ENCODE peak calls at places on chromosomes 2 and 18, in six cellular contexts. R, H, K, Z, C and Q are unnamed samples.

GRCh38 chr2:181275643-181276070 is 181.5 kb upstream of the ITGA4 start:
- DNase-seq in R (peak), K (no peak), Z (no peak), H (no peak), C (no peak), Q (no peak)

GRCh38 chr2:170747921-170748320 is 22.3 kb upstream of the ERICH2 start:
- DNase-seq in R (no peak), C (no peak), K (peak), Z (peak), H (no peak), Q (no peak)

GRCh38 chr2:11667866-11668637 is 1.9 kb downstream of the NTSR2 start:
- DNase-seq in Z (no peak), H (peak), C (no peak), R (no peak), K (no peak), Q (no peak)

GRCh38 chr2:88176352-88176952 is 6.3 kb downstream of the THNSL2 start:
- DNase-seq in Z (no peak), H (no peak), R (no peak), C (no peak), K (no peak), Q (peak)

GRCh38 chr18:63366270-63366990 is 576 bp downstream of the KDSR start:
- DNase-seq in R (peak), H (peak), K (peak), Z (peak), C (peak), Q (peak)

GRCh38 chr2:207561386-207562080 is 31.8 kb downstream of the CREB1 start:
- DNase-seq in R (no peak), H (no peak), Z (no peak), K (no peak), C (peak), Q (no peak)

GRCh38 chr18:62329676-62330454 is 4.8 kb downstream of the TNFRSF11A start:
- DNase-seq in K (peak), C (no peak), Z (peak), R (peak), H (no peak), Q (no peak)

GRCh38 chr2:228838819-228839218 is 432.3 kb downstream of the PID1 start:
- DNase-seq in Z (no peak), K (no peak), C (no peak), R (no peak), H (no peak), Q (no peak)

GRCh38 chr2:221390846-221391245 is 181.3 kb downstream of the EPHA4 start:
- DNase-seq in C (no peak), H (no peak), K (no peak), R (no peak), Z (no peak), Q (no peak)

GRCh38 chr2:28626891-28627421 is 124.7 kb upstream of the PPP1CB start:
- DNase-seq in K (no peak), C (no peak), H (no peak), Z (no peak), R (no peak), Q (no peak)

GRCh38 chr18:31566576-31567306 is 24.9 kb upstream of the TTR start:
- DNase-seq in Z (no peak), H (no peak), C (no peak), K (peak), R (no peak), Q (no peak)

GRCh38 chr2:174682578-174683391 is 81.5 kb downstream of the CHRNA1 start:
- DNase-seq in R (peak), Z (peak), H (peak), C (peak), K (peak), Q (peak)

GRCh38 chr2:86147793-86148192 is 41.8 kb downstream of the PTCD3 start:
- DNase-seq in Z (no peak), C (no peak), K (no peak), R (no peak), H (no peak), Q (no peak)

GRCh38 chr2:235106874-235107639 is 155.2 kb downstream of the SH3BP4 start:
- DNase-seq in C (peak), Z (peak), R (no peak), H (peak), K (peak), Q (peak)

GRCh38 chr2:239303711-239304532 is 96.9 kb downstream of the HDAC4 start:
- DNase-seq in K (no peak), R (no peak), Z (no peak), H (peak), C (no peak), Q (peak)

GRCh38 chr2:172086349-172087190 is 1.3 kb downstream of the DLX1 start:
- DNase-seq in H (peak), Z (no peak), R (peak), C (no peak), K (no peak), Q (no peak)

GRCh38 chr2:120444691-120445240 is 98.8 kb downstream of the INHBB start:
- DNase-seq in H (no peak), C (no peak), Z (no peak), K (no peak), R (no peak), Q (no peak)

GRCh38 chr18:37450434-37451133 is 115.0 kb downstream of the CELF4 start:
- DNase-seq in C (no peak), Z (no peak), K (no peak), R (no peak), H (peak), Q (peak)

GRCh38 chr2:54208364-54209240 is 47.4 kb downstream of the TSPYL6 start:
- DNase-seq in C (no peak), Z (no peak), H (no peak), K (no peak), R (no peak), Q (no peak)

GRCh38 chr18:79599503-79599931 is 80.1 kb upstream of the CTDP1 start:
- DNase-seq in K (no peak), H (no peak), R (no peak), Z (no peak), C (peak), Q (no peak)

GRCh38 chr2:153858250-153858649 is 13.5 kb upstream of the GALNT13 start:
- DNase-seq in K (no peak), H (no peak), Z (no peak), R (no peak), C (no peak), Q (no peak)

GRCh38 chr2:28390857-28391563 is 1.6 kb upstream of the FOSL2 start:
- DNase-seq in C (peak), H (peak), K (no peak), Z (no peak), R (no peak), Q (peak)

GRCh38 chr2:67846341-67847070 is 216.3 kb downstream of the C1D start:
- DNase-seq in K (peak), R (no peak), Z (peak), H (peak), C (peak), Q (peak)

GRCh38 chr2:108383146-108383830 is 5.5 kb downstream of the SULT1C4 start:
- DNase-seq in R (no peak), Z (peak), K (peak), C (no peak), H (no peak), Q (no peak)